ENCODE peak calls at places on chromosomes 6 and 20, in five cellular contexts. I is cardiac muscle cell; J is left lung; E is naive thymus-derived CD4-positive, alpha-beta T cell; B is Peyer's patch. H is an unnamed sample. For H3K4me1, the result is how much of the 10 kb centered on the place peaks cover.

GRCh38 chr6:164523060-164523459 is 786.3 kb downstream of the C6orf118 start:
- DNase-seq in I (no peak), J (no peak), E (no peak), B (no peak), H (no peak)

GRCh38 chr20:52812231-52812847 is 159.8 kb upstream of the TSHZ2 start:
- DNase-seq in I (no peak), J (no peak), E (no peak), B (no peak), H (no peak)

GRCh38 chr20:21396045-21396893 is 1.1 kb downstream of the NKX2-4 start:
- DNase-seq in I (no peak), J (no peak), E (peak), B (no peak), H (no peak)

GRCh38 chr6:82786251-82786650 is 279.4 kb downstream of the UBE3D start:
- DNase-seq in I (no peak), J (no peak), E (no peak), B (no peak), H (no peak)

GRCh38 chr6:32865724-32866443 is 11.9 kb downstream of the PSMB9 start:
- DNase-seq in I (no peak), J (no peak), E (no peak), B (no peak), H (no peak)

GRCh38 chr6:163529605-163530004 is 115.1 kb downstream of the QKI start:
- DNase-seq in I (peak), J (no peak), E (no peak), B (no peak), H (no peak)

GRCh38 chr20:56429496-56429895 is 17.4 kb downstream of the CASS4 start:
- DNase-seq in I (peak), J (peak), E (no peak), B (no peak), H (peak)

GRCh38 chr20:48797275-48797825 is 30.4 kb downstream of the PREX1 start:
- DNase-seq in I (no peak), J (peak), E (peak), B (no peak), H (no peak)

GRCh38 chr6:143878272-143878760 is 14.0 kb downstream of the ZC2HC1B start:
- DNase-seq in I (no peak), J (no peak), E (no peak), B (no peak), H (no peak)

GRCh38 chr6:134049586-134049985 is 2.8 kb downstream of the SLC2A12 start:
- DNase-seq in I (no peak), J (no peak), E (no peak), B (no peak), H (no peak)
- H3K4me1 ChIP-seq in I (under half), J (under half), E (under half), B (under half), H (under half)

DNA sequence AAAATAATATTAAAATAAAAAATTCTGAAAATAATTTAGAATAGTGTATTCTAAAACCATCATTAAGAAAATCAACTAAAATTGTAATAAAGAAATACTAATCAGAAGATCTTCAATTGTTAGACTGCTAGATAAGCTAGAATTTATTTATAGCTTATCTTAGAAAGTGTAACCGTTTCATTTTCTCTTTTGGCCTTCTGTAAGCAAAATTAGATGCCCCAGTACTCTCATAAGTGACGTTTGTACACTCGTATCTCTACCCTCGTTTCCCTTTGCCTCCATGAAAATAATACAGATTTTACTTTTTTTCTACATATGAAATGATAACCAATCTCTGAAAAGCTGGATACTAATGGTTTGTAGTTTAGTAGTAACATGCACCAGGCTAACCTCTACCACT is 19.8 kb downstream of the DSE start:
- DNase-seq in I (no peak), J (no peak), E (no peak), B (no peak), H (no peak)
- H3K4me1 ChIP-seq in I (under half), J (under half), E (under half), B (under half), H (under half)

DNA sequence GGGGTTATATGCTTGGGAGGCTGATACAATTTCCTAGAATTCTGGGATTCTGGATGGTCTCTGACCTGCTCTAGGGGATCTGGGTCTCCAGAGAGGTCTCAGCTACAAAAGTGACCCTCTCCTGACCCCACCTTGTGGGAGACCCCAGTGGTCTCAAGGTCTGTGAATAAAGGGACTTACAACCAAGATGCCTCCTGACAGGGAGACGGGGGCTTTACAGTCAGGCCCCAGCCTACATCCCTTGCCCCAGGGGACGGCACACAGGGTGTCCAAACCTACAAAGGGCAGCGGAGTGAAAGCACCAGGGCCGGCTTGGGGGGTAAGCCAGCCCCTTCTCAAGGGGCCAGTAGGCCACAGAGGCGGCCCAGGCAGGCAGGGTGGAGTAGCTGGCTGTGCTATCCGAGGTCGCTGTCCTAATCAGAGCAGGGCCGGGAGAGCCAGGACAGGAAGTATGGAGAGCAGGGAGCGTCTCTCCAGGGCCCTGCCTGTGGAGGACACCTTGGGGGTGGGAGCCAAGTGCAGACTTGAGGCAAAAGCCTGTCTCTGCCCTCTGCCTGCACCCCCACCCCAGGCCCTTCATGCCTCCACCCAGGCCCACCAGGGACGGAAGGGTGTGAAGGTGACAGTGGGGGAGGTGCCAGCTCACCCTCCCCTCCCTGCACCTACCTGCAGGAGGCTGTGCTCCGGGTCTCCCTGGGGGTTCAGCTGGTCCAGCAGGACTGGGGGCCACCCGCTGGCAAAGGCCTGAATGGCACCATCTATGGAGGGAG is 3.5 kb downstream of the GFRA4 start:
- DNase-seq in I (no peak), J (no peak), E (no peak), B (no peak), H (no peak)
- H3K4me1 ChIP-seq in I (under half), J (under half), E (under half), B (under half), H (under half)

GRCh38 chr20:45826381-45827019 is 612 bp downstream of the TNNC2 start:
- DNase-seq in I (peak), J (peak), E (no peak), B (no peak), H (no peak)

GRCh38 chr20:45827030-45827652 is at the start of gene TNNC2:
- DNase-seq in I (no peak), J (no peak), E (no peak), B (no peak), H (no peak)

GRCh38 chr20:45832619-45833018 is 980 bp upstream of the SNX21 start:
- DNase-seq in I (no peak), J (no peak), E (no peak), B (no peak), H (no peak)

GRCh38 chr20:45827712-45828111 is 600 bp upstream of the TNNC2 start:
- DNase-seq in I (no peak), J (no peak), E (no peak), B (no peak), H (no peak)

GRCh38 chr20:45828589-45828988 is 1.5 kb upstream of the TNNC2 start:
- DNase-seq in I (no peak), J (no peak), E (no peak), B (no peak), H (no peak)
- H3K4me1 ChIP-seq in I (half or more), J (under half), E (under half), B (under half), H (under half)

DNA sequence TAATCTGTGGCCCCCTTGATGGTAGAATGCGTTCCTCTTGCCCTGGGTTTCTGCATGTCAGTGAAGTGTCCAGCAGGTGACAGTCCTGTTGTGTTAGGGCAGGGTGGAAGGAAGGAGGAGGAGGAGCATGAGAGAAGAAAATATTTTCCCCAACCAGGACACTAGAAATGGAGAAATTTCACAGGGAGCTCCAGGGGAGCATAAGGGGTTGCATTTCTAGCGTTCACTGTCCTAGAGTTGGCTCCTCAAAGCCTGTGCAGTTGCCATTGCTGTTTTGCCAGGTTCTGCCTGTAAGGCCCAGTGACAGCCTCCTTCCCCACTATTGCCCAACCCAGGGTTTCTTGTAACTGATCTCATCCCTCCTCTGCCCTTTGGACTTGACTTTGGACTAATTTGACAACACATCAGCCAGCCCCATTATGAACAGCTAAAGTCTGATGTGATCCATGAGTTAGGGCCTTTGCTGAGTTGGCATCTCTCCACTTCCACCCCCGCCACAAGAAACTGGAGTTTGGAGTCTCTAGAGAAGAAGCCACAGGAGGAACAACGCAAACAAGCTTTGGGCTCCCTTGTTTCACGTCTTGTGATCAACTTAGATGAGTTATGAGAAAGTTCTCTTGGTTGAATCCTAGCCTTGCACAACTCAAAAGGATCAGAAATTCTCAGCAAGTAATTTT is 14.0 kb upstream of the FAM50B start:
- DNase-seq in I (peak), J (no peak), E (no peak), B (no peak), H (no peak)
- H3K4me1 ChIP-seq in I (under half), J (under half), E (under half), B (under half), H (under half)